ENCODE peak calls at places on chromosome 6, in seven cellular contexts. A is stimulated activated naive B cell treated with anti-CD40 and anti-IgM and Interleukin-4, amounts not matched to agents 10 μg/mL and 1 μg/mL and 100 μg/mL, for 72 hours; T is DMS153; Z is heart right ventricle; H is GM19239; O is CD4-positive, CD25-positive, alpha-beta regulatory T cell; S is NCI-H345. R is an unnamed sample.

GRCh38 chr6:84019171-84019570 is 14.4 kb upstream of the MRAP2 start:
- DNase-seq in A (no peak), T (no peak), Z (no peak), H (no peak), O (no peak), S (no peak), R (no peak)

GRCh38 chr6:142760152-142760551 is 184.8 kb downstream of the HIVEP2 start:
- DNase-seq in A (no peak), T (no peak), Z (no peak), H (no peak), O (no peak), S (no peak), R (no peak)

GRCh38 chr6:72446427-72446826 is 175.4 kb upstream of the KCNQ5 start:
- DNase-seq in A (no peak), T (no peak), Z (no peak), H (no peak), O (no peak), S (no peak), R (no peak)

GRCh38 chr6:14506656-14507242 is 389.2 kb downstream of the CD83 start:
- DNase-seq in A (no peak), T (peak; percentile 35), Z (no peak), H (no peak), O (no peak), S (no peak), R (no peak)

GRCh38 chr6:5087389-5087788 is 2.2 kb downstream of the PPP1R3G start:
- DNase-seq in A (no peak), T (no peak), Z (peak; percentile 37), H (no peak), O (no peak), S (no peak), R (no peak)

GRCh38 chr6:40509163-40509562 is 78.0 kb downstream of the LRFN2 start:
- DNase-seq in A (no peak), T (no peak), Z (no peak), H (no peak), O (no peak), S (no peak), R (no peak)

GRCh38 chr6:27066802-27067201 is 180.7 kb upstream of the PRSS16 start:
- DNase-seq in A (no peak), T (no peak), Z (no peak), H (no peak), O (no peak), S (no peak), R (no peak)

GRCh38 chr6:149150999-149151398 is 166.5 kb upstream of the TAB2 start:
- DNase-seq in A (no peak), T (no peak), Z (no peak), H (no peak), O (no peak), S (no peak), R (no peak)

GRCh38 chr6:42452171-42453026 is 673 bp upstream of the TRERF1 start:
- DNase-seq in A (peak; percentile 41), T (peak; percentile 85), Z (peak; percentile 78), H (no peak), O (peak; percentile 70), S (peak; percentile 68), R (peak; percentile 81)

GRCh38 chr6:138600726-138601125 is 101.4 kb upstream of the NHSL1 start:
- DNase-seq in A (no peak), T (no peak), Z (no peak), H (no peak), O (no peak), S (no peak), R (no peak)

GRCh38 chr6:111239455-111239854 is 152.2 kb downstream of the SLC16A10 start:
- DNase-seq in A (no peak), T (no peak), Z (no peak), H (no peak), O (no peak), S (no peak), R (no peak)

GRCh38 chr6:24122139-24122538 is 3.9 kb upstream of the NRSN1 start:
- DNase-seq in A (no peak), T (no peak), Z (no peak), H (no peak), O (no peak), S (no peak), R (no peak)

GRCh38 chr6:128233501-128233900 is 286.9 kb downstream of the PTPRK start:
- DNase-seq in A (no peak), T (no peak), Z (no peak), H (no peak), O (no peak), S (no peak), R (peak; percentile 68)

GRCh38 chr6:149114167-149114566 is 203.3 kb upstream of the TAB2 start:
- DNase-seq in A (no peak), T (no peak), Z (peak; percentile 19), H (no peak), O (no peak), S (no peak), R (no peak)

GRCh38 chr6:56906752-56907151 is 48.2 kb upstream of the BEND6 start:
- DNase-seq in A (no peak), T (no peak), Z (no peak), H (no peak), O (no peak), S (no peak), R (no peak)

GRCh38 chr6:167547751-167548150 is 222.9 kb downstream of the TTLL2 start:
- DNase-seq in A (no peak), T (no peak), Z (no peak), H (no peak), O (no peak), S (no peak), R (no peak)

GRCh38 chr6:51430610-51431009 is 611.9 kb downstream of the TFAP2B start:
- DNase-seq in A (no peak), T (no peak), Z (no peak), H (no peak), O (no peak), S (no peak), R (no peak)

GRCh38 chr6:134979142-134979541 is 29.2 kb upstream of the ALDH8A1 start:
- DNase-seq in A (no peak), T (no peak), Z (no peak), H (no peak), O (no peak), S (no peak), R (no peak)

GRCh38 chr6:26197736-26198625 is 110.8 kb downstream of the HFE start:
- DNase-seq in A (no peak), T (no peak), Z (no peak), H (no peak), O (peak; percentile 62), S (peak; percentile 74), R (peak; percentile 50)

GRCh38 chr6:113120577-113121285 is 736.4 kb upstream of the MARCKS start:
- DNase-seq in A (no peak), T (no peak), Z (no peak), H (no peak), O (no peak), S (no peak), R (no peak)

GRCh38 chr6:99993533-99994251 is at the start of gene MCHR2:
- DNase-seq in A (no peak), T (no peak), Z (no peak), H (no peak), O (no peak), S (no peak), R (no peak)

GRCh38 chr6:36999467-37000125 is 5.9 kb upstream of the FGD2 start:
- DNase-seq in A (no peak), T (no peak), Z (no peak), H (no peak), O (no peak), S (peak; percentile 76), R (no peak)

GRCh38 chr6:39425346-39426056 is 103.0 kb upstream of the KCNK16 start:
- DNase-seq in A (no peak), T (no peak), Z (no peak), H (no peak), O (no peak), S (no peak), R (no peak)

GRCh38 chr6:169968541-169969270 is 217.3 kb downstream of the ERMARD start:
- DNase-seq in A (no peak), T (no peak), Z (no peak), H (no peak), O (no peak), S (no peak), R (no peak)

GRCh38 chr6:91213229-91213901 is 626.5 kb upstream of the MAP3K7 start:
- DNase-seq in A (no peak), T (no peak), Z (no peak), H (no peak), O (no peak), S (no peak), R (no peak)

GRCh38 chr6:110053395-110054240 is 75.5 kb downstream of the GPR6 start:
- DNase-seq in A (no peak), T (no peak), Z (peak; percentile 25), H (peak; percentile 7), O (peak; percentile 8), S (peak; percentile 21), R (no peak)

GRCh38 chr6:118509009-118509617 is 39.0 kb upstream of the PLN start:
- DNase-seq in A (no peak), T (peak; percentile 4), Z (peak; percentile 43), H (no peak), O (no peak), S (peak; percentile 15), R (peak; percentile 44)